ENCODE peak calls at places on chromosomes 6 and 20, in five cellular contexts. R is Panc1, V is esophagus squamous epithelium, I is choroid plexus epithelial cell, X is lower lobe of right lung. N is an unnamed sample.

GRCh38 chr20:3248167-3248992 is 9.4 kb upstream of the SLC4A11 start:
- DNase-seq in I (peak; percentile 26), R (no peak), V (no peak), X (no peak), N (peak; percentile 21)

GRCh38 chr6:156883497-156884252 is 106.5 kb downstream of the ARID1B start:
- DNase-seq in X (no peak), V (no peak), R (no peak), I (no peak), N (peak; percentile 25)

GRCh38 chr6:234706-235372 is 57.4 kb upstream of the DUSP22 start:
- DNase-seq in I (no peak), R (no peak), X (no peak), V (no peak), N (no peak)

GRCh38 chr6:14254505-14254904 is 136.9 kb downstream of the CD83 start:
- DNase-seq in X (no peak), R (no peak), I (no peak), V (no peak), N (peak; percentile 74)

GRCh38 chr6:151119823-151120524 is 119.8 kb upstream of the AKAP12 start:
- DNase-seq in I (no peak), V (no peak), X (no peak), R (no peak), N (no peak)

GRCh38 chr6:34544776-34545471 is 11.2 kb downstream of the SPDEF start:
- DNase-seq in V (no peak), R (no peak), X (no peak), I (no peak), N (no peak)

GRCh38 chr20:36591854-36592641 is 13.5 kb upstream of the RAB5IF start:
- DNase-seq in V (no peak), X (no peak), R (no peak), I (peak; percentile 57), N (no peak)

GRCh38 chr6:166240889-166241288 is 67.3 kb downstream of the PRR18 start:
- DNase-seq in V (no peak), I (no peak), R (no peak), X (no peak), N (no peak)

GRCh38 chr20:41141153-41141815 is 3.9 kb downstream of the PLCG1 start:
- DNase-seq in X (no peak), R (no peak), V (no peak), I (peak; percentile 71), N (no peak)

GRCh38 chr20:3175270-3175669 is 1.9 kb upstream of the LZTS3 start:
- DNase-seq in R (no peak), I (no peak), X (no peak), V (no peak), N (no peak)

GRCh38 chr20:25310921-25311728 is 63.2 kb downstream of the PYGB start:
- DNase-seq in I (peak; percentile 68), V (no peak), R (no peak), X (peak; percentile 31), N (no peak)

GRCh38 chr20:15674253-15675145 is 898.7 kb downstream of the KIF16B start:
- DNase-seq in I (no peak), X (no peak), V (no peak), R (no peak), N (no peak)

GRCh38 chr20:61376541-61377231 is 124.6 kb downstream of the CDH4 start:
- DNase-seq in I (no peak), V (no peak), R (no peak), X (no peak), N (no peak)

GRCh38 chr6:126633362-126633761 is 293.4 kb downstream of the CENPW start:
- DNase-seq in X (no peak), V (no peak), I (no peak), R (no peak), N (no peak)

GRCh38 chr20:62816879-62817873 is at the start of gene COL9A3:
- DNase-seq in I (no peak), X (no peak), V (no peak), R (no peak), N (no peak)

GRCh38 chr6:137892271-137892708 is 25.2 kb downstream of the TNFAIP3 start:
- DNase-seq in I (peak; percentile 77), R (no peak), V (no peak), X (no peak), N (peak; percentile 27)

GRCh38 chr6:159700970-159701369 is 7.9 kb upstream of the SOD2 start:
- DNase-seq in V (no peak), I (peak; percentile 30), X (no peak), R (no peak), N (no peak)

GRCh38 chr6:167825059-167825758 is 1.5 kb upstream of the AFDN start:
- DNase-seq in V (no peak), R (no peak), X (no peak), I (no peak), N (no peak)

GRCh38 chr20:7792131-7792869 is 148.0 kb downstream of the HAO1 start:
- DNase-seq in I (no peak), X (no peak), V (no peak), R (no peak), N (no peak)

GRCh38 chr6:139161169-139161568 is 26.3 kb downstream of the HECA start:
- DNase-seq in R (no peak), I (peak; percentile 38), V (no peak), X (no peak), N (peak; percentile 26)

GRCh38 chr6:30787954-30788353 is 43.6 kb upstream of the IER3 start:
- DNase-seq in I (peak; percentile 82), V (no peak), R (no peak), X (no peak), N (no peak)

GRCh38 chr6:148565931-148566663 is 180.7 kb upstream of the UST start:
- DNase-seq in V (no peak), R (no peak), X (peak; percentile 75), I (peak; percentile 90), N (peak; percentile 24)

GRCh38 chr6:69026715-69027114 is 391.6 kb downstream of the ADGRB3 start:
- DNase-seq in X (no peak), R (no peak), V (no peak), I (no peak), N (no peak)

GRCh38 chr6:12351672-12352071 is 61.5 kb downstream of the EDN1 start:
- DNase-seq in X (no peak), R (no peak), V (no peak), I (no peak), N (no peak)

GRCh38 chr6:138728672-138729071 is 44.9 kb upstream of the CCDC28A start:
- DNase-seq in X (no peak), V (no peak), I (no peak), R (no peak), N (no peak)

GRCh38 chr20:50064640-50065615 is 48.0 kb downstream of the UBE2V1 start:
- DNase-seq in I (no peak), V (no peak), X (no peak), R (no peak), N (no peak)

GRCh38 chr20:9739991-9740390 is 98.9 kb downstream of the PAK5 start:
- DNase-seq in X (no peak), V (no peak), I (no peak), R (no peak), N (no peak)

GRCh38 chr6:22451960-22452359 is 117.4 kb upstream of the HDGFL1 start:
- DNase-seq in V (no peak), I (peak; percentile 4), X (no peak), R (no peak), N (no peak)

GRCh38 chr6:148780918-148781436 is 34.1 kb downstream of the UST start:
- DNase-seq in X (no peak), I (no peak), R (no peak), V (no peak), N (peak; percentile 80)

GRCh38 chr20:1898496-1899168 is 3.4 kb downstream of the SIRPA start:
- DNase-seq in X (no peak), R (no peak), I (no peak), V (no peak), N (no peak)

GRCh38 chr6:160042788-160043301 is 74.0 kb downstream of the IGF2R start:
- DNase-seq in I (peak; percentile 50), V (no peak), R (peak; percentile 24), X (no peak), N (no peak)

GRCh38 chr6:72952808-72953630 is 272.3 kb downstream of the KHDC1L start:
- DNase-seq in R (no peak), I (no peak), X (no peak), V (no peak), N (no peak)

GRCh38 chr6:127737768-127738167 is 160.8 kb downstream of the C6orf58 start:
- DNase-seq in X (no peak), R (no peak), I (peak; percentile 6), V (no peak), N (no peak)

DNA sequence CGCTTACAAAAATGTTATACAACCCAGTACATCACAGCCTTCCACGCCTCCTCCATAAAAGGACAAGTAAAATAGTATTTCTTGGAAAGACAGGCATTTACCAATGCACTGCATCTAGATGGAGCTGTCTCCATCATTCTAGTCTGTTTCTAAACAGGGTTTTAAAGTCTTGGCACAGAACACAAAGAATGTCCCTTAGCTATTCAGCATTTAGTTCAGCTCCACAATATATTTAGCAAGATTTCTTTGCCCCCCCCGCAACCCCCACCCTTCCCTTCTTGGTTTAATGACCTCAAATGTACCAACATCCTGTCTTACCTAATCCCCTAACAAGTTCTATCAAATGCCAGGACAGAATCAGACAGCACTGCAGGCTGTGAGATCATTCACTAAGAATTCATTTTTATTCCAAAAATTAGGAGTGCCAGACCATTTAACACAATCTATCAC is 198.6 kb downstream of the BACH2 start:
- DNase-seq in R (no peak), I (peak; percentile 84), X (peak; percentile 51), V (no peak), N (no peak)
- TF ChIP-seq CTCF in R (peak; percentile 37), I (peak; percentile 57), X (peak; percentile 16), V (peak; percentile 21), N (no peak)

GRCh38 chr6:28709478-28710349 is 184.0 kb downstream of the GPX5 start:
- DNase-seq in X (no peak), V (no peak), I (no peak), R (no peak), N (peak; percentile 40)
- H3K4me3 ChIP-seq in X (no peak overlapping the region), V (peak overlapping the region; percentile 24), I (peak overlapping the region; percentile 32), R (peak overlapping the region; percentile 21), N (peak overlapping the region; percentile 21)

DNA sequence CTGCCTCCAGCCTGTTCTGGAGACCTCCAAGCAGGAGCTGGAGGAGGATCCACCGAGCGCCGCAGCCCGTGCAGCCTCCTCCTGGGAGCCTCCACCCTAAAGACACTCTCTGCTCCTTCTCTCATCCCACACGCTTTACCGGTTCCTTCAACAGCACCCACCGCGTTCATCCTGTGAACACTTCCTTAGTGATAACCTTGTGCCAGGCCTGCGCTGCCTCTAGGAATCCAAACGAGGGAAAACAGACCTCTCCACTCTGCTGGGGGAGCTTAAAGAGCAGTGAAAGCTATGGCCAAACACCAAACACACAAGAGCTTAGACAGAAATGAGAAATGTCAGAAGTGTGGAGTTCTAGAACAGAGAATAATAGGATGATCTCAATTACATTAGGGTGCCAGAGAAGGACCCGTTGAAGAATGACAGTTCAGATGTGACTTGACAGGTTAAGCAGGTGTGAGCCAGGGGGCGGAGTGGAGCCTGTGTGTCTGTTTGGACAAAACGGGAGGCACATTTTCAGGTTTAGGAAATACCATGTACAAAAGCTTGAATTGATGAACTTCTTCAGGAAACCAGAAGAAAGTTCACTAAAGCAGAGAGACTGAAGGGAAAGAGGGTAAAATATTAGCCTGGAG is 28.5 kb upstream of the HLA-DRB5 start:
- DNase-seq in R (no peak), I (no peak), V (no peak), X (no peak), N (no peak)
- TF ChIP-seq CTCF in R (no peak), I (no peak), V (no peak), X (no peak), N (no peak)

DNA sequence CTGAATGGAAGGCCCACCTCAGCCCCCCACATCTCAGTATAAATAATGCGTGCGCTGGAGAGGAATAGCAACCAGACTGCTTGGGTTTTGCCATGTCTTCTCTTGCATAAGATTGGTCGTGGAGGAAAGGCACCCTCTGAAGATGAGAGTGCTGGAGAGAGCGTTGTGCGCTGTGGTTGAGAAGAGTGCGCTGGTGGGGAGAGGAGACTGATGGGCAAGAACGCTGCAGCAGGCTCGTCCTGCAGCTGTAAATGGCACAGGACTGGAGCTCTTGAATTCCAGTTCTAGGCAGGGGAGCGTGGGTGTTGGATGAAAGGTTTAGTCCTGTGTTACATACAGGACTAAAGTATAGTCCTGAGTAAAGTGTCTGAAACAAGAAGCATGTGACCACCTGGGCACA is 51.5 kb downstream of the RPRD1B start:
- DNase-seq in I (no peak), R (no peak), V (no peak), X (no peak), N (no peak)
- H3K4me3 ChIP-seq in I (no peak overlapping the region), R (no peak overlapping the region), V (no peak overlapping the region), X (no peak overlapping the region), N (no peak overlapping the region)